ENCODE peak calls at places on chromosomes 4 and X, in ten cellular contexts. R, D, S, L, B, F, E, J, H and P are unnamed samples.

GRCh38 chrX:154531626-154532025 is 15.0 kb downstream of the G6PD start:
- DNase-seq in D (no peak), E (no peak), L (peak), H (no peak), B (no peak), J (no peak), R (peak), S (no peak), F (peak), P (no peak)

GRCh38 chr4:137203601-137204000 is 328.7 kb downstream of the PCDH18 start:
- DNase-seq in R (no peak), F (peak), S (no peak), H (no peak), D (no peak), E (no peak), B (no peak), L (no peak), J (no peak), P (no peak)

GRCh38 chr4:15690020-15690809 is 8.6 kb downstream of the FAM200B start:
- DNase-seq in H (no peak), R (no peak), F (peak), B (no peak), L (peak), E (no peak), D (no peak), S (no peak), J (no peak), P (no peak)

GRCh38 chr4:6692806-6693205 is 872 bp upstream of the S100P start:
- DNase-seq in R (no peak), S (no peak), H (no peak), L (no peak), F (peak), J (no peak), E (no peak), D (no peak), B (no peak), P (no peak)

GRCh38 chr4:89929425-89930272 is 35.0 kb downstream of the MMRN1 start:
- DNase-seq in F (no peak), D (no peak), L (no peak), R (no peak), S (no peak), E (no peak), H (no peak), B (no peak), J (peak), P (no peak)

GRCh38 chr4:69787879-69788278 is 27.5 kb upstream of the SULT1B1 start:
- DNase-seq in D (no peak), L (no peak), H (no peak), E (no peak), F (no peak), R (no peak), B (no peak), S (no peak), J (no peak), P (no peak)

GRCh38 chr4:167339781-167340180 is 105.5 kb upstream of the SPOCK3 start:
- DNase-seq in H (no peak), S (no peak), R (no peak), L (no peak), F (no peak), J (no peak), E (no peak), B (no peak), D (no peak), P (no peak)

GRCh38 chr4:140691369-140691768 is 64.8 kb downstream of the TBC1D9 start:
- DNase-seq in J (no peak), H (no peak), E (no peak), F (peak), B (no peak), L (no peak), R (no peak), S (no peak), D (peak), P (no peak)

GRCh38 chr4:175873707-175874106 is 61.6 kb upstream of the GPM6A start:
- DNase-seq in F (no peak), J (no peak), E (no peak), S (no peak), B (no peak), H (no peak), D (no peak), L (no peak), R (no peak), P (no peak)

GRCh38 chr4:139841464-139842195 is 176.0 kb downstream of the MGST2 start:
- DNase-seq in H (no peak), E (no peak), B (peak), S (no peak), D (no peak), L (no peak), J (no peak), R (no peak), F (no peak), P (no peak)

GRCh38 chr4:168551211-168551610 is 54.4 kb downstream of the PALLD start:
- DNase-seq in B (no peak), F (peak), S (no peak), J (no peak), D (no peak), L (no peak), R (no peak), H (no peak), E (no peak), P (no peak)

GRCh38 chrX:16643160-16643559 is 6.8 kb upstream of the S100G start:
- DNase-seq in B (no peak), F (peak), L (peak), J (no peak), S (no peak), H (no peak), E (no peak), R (no peak), D (no peak), P (no peak)

GRCh38 chr4:154073107-154073817 is 284.4 kb upstream of the SFRP2 start:
- DNase-seq in H (no peak), B (no peak), R (no peak), S (no peak), J (peak), E (no peak), D (no peak), L (no peak), F (peak), P (no peak)

DNA sequence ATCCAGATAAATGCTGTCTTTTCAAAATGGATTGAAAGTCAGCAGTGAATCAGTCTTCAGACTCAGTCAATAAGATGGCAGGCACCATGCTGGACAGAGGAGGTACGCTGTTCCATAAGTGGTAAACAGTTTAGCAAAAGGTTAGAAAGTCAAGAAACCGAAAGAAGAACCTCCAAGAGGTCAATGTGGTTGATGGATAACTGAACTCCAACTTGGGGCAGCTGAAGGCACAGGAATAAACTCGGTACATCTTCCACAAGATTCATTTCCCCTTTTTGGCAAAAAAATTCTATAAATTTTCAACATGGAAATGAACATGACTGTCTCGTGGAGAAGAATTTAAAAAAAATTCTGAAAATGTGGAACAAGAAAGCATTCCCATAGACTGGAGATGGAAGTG is 18.4 kb upstream of the SEL1L3 start:
- DNase-seq in B (no peak), L (no peak), F (no peak), R (no peak), E (no peak), J (no peak), D (no peak), H (no peak), S (no peak), P (no peak)
- H3K4me3 ChIP-seq in B (no peak), L (no peak), F (no peak), R (no peak), E (no peak), J (no peak), D (no peak), H (no peak), S (no peak), P (no peak)

GRCh38 chr4:112557676-112558411 is 41.9 kb upstream of the NEUROG2 start:
- DNase-seq in R (no peak), J (no peak), E (no peak), D (no peak), B (no peak), H (no peak), S (no peak), F (peak), L (no peak), P (no peak)

GRCh38 chr4:112563431-112564200 is 47.6 kb upstream of the NEUROG2 start:
- DNase-seq in L (no peak), B (no peak), S (no peak), E (no peak), F (no peak), H (no peak), D (no peak), J (no peak), R (no peak), P (no peak)

GRCh38 chr4:112559053-112559452 is 43.1 kb upstream of the NEUROG2 start:
- DNase-seq in B (no peak), L (no peak), J (no peak), S (no peak), E (no peak), D (no peak), H (no peak), F (no peak), R (no peak), P (no peak)

GRCh38 chr4:112562254-112562653 is 46.3 kb upstream of the NEUROG2 start:
- DNase-seq in H (no peak), F (no peak), R (no peak), J (no peak), L (no peak), S (no peak), E (no peak), D (no peak), B (no peak), P (no peak)

GRCh38 chr4:112560084-112560483 is 44.1 kb upstream of the NEUROG2 start:
- DNase-seq in E (no peak), R (no peak), J (peak), D (no peak), H (no peak), B (peak), S (no peak), F (no peak), L (no peak), P (no peak)
- H3K4me3 ChIP-seq in E (no peak), R (no peak), J (no peak), D (no peak), H (no peak), B (no peak), S (no peak), F (no peak), L (no peak), P (no peak)

GRCh38 chrX:41335590-41336331 is 1.8 kb downstream of the DDX3X start:
- DNase-seq in H (no peak), B (no peak), D (no peak), F (peak), E (no peak), S (no peak), R (no peak), J (no peak), L (no peak), P (no peak)

GRCh38 chrX:41333994-41334865 is at the start of gene DDX3X:
- DNase-seq in E (peak), S (peak), R (peak), B (peak), H (peak), J (peak), D (no peak), L (peak), F (peak), P (peak)

GRCh38 chrX:41336447-41336846 is 2.5 kb downstream of the DDX3X start:
- DNase-seq in D (no peak), H (no peak), J (no peak), F (no peak), R (no peak), L (peak), B (no peak), S (no peak), E (no peak), P (no peak)

GRCh38 chrX:41333744-41333993 is 293 bp upstream of the DDX3X start:
- DNase-seq in L (no peak), J (peak), E (peak), F (peak), B (peak), R (no peak), S (no peak), H (no peak), D (no peak), P (no peak)

GRCh38 chrX:41334866-41335589 is 1.1 kb downstream of the DDX3X start:
- DNase-seq in S (peak), L (peak), B (peak), E (no peak), J (peak), H (no peak), D (no peak), R (peak), F (peak), P (peak)
- H3K4me3 ChIP-seq in S (peak), L (peak), B (peak), E (peak), J (peak), H (peak), D (peak), R (peak), F (peak), P (peak)

DNA sequence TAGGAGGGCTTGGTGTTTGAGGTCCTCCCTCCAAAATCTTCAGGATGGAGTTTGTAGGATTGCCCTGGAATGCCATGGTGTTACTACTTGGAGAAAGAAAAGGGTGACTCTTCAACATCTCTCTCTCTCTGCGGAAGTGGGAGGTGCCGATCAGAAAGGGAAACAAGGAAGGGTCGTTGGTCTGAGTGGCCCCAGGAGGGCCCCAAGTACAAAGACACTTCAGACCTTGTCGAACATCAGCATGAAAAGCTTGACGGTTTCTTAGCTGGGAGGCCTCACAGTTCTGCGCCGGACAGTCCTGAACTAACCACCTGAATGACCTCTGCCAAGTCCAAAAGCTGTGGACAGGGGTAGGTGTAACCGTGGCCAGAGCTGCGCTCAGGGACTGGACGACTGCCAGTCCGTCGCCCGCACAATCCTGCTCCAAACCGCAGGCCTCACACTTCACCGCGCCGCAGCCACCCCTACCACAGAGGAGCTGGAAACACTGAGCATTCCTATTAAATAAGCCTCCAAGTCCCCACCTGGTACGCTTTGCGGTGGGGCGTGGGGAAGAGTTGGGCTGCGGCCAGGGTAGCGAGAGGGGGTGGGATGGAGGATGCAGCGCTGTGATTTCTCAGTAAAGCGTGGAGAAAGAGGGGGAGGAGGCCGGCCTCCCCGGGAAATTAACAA is 540 bp upstream of the GSX2 start:
- DNase-seq in H (no peak), J (no peak), R (no peak), F (peak), E (no peak), B (no peak), S (no peak), L (peak), D (no peak), P (no peak)
- H3K4me3 ChIP-seq in H (no peak), J (no peak), R (peak), F (peak), E (peak), B (no peak), S (peak), L (peak), D (peak), P (peak)

GRCh38 chrX:48937065-48937907 is 18.5 kb upstream of the PIM2 start:
- DNase-seq in S (peak), R (peak), H (peak), F (peak), E (no peak), L (peak), B (peak), D (no peak), J (peak), P (no peak)
- H3K4me3 ChIP-seq in S (no peak), R (no peak), H (no peak), F (no peak), E (no peak), L (no peak), B (peak), D (no peak), J (peak), P (no peak)